ENCODE peak calls at places on chromosomes 11 and 22, in seven cellular contexts. R is IMR-90, P is GM12878, Y is H1, O is A549, X is K562, N is HepG2. W is an unnamed sample.

GRCh38 chr22:46428171-46428570 is 92.7 kb downstream of the TRMU start:
- DNase-seq in O (no peak), P (no peak), N (no peak), X (no peak), Y (no peak), R (no peak), W (no peak)

GRCh38 chr11:122229078-122229477 is 113.1 kb upstream of the BLID start:
- DNase-seq in N (no peak), X (no peak), O (no peak), Y (no peak), P (no peak), R (peak), W (no peak)

GRCh38 chr22:33726294-33726711 is 194.0 kb downstream of the LARGE1 start:
- DNase-seq in X (no peak), O (no peak), R (peak), N (no peak), Y (no peak), P (no peak), W (no peak)

GRCh38 chr11:105466582-105467228 is 143.2 kb upstream of the GRIA4 start:
- DNase-seq in N (peak), R (peak), Y (no peak), P (no peak), O (no peak), X (no peak), W (no peak)

GRCh38 chr11:69449320-69450063 is 32.0 kb upstream of the LINC01488 start:
- DNase-seq in X (peak), O (no peak), N (peak), R (peak), P (no peak), Y (no peak), W (no peak)

GRCh38 chr22:50252081-50253045 is 1.3 kb upstream of the HDAC10 start:
- DNase-seq in O (no peak), N (peak), Y (no peak), P (no peak), X (no peak), R (peak), W (peak)

GRCh38 chr11:898160-898517 is 12.5 kb downstream of the CHID1 start:
- DNase-seq in P (no peak), O (peak), X (peak), Y (no peak), N (peak), R (peak), W (peak)

GRCh38 chr22:25202290-25202921 is 2.7 kb downstream of the CRYBB3 start:
- DNase-seq in N (peak), X (peak), O (peak), P (peak), R (peak), Y (peak), W (peak)

GRCh38 chr11:104531075-104531474 is 367.1 kb upstream of the PDGFD start:
- DNase-seq in X (no peak), N (peak), O (peak), P (no peak), R (no peak), Y (peak), W (peak)

GRCh38 chr11:17915500-17916143 is 97.2 kb downstream of the SERGEF start:
- DNase-seq in O (no peak), Y (no peak), X (no peak), R (no peak), N (no peak), P (no peak), W (no peak)

GRCh38 chr11:17921620-17922473 is 91.0 kb downstream of the SERGEF start:
- DNase-seq in Y (no peak), N (no peak), O (no peak), X (no peak), R (peak), P (no peak), W (no peak)

GRCh38 chr11:17914957-17915356 is 97.9 kb downstream of the SERGEF start:
- DNase-seq in R (no peak), N (no peak), X (no peak), Y (no peak), O (no peak), P (no peak), W (no peak)

GRCh38 chr11:17918049-17918605 is 94.7 kb downstream of the SERGEF start:
- DNase-seq in X (no peak), R (no peak), O (no peak), P (no peak), N (no peak), Y (no peak), W (no peak)

GRCh38 chr11:17917556-17917955 is 95.3 kb downstream of the SERGEF start:
- DNase-seq in P (no peak), N (no peak), X (no peak), O (no peak), Y (no peak), R (no peak), W (no peak)
- TF ChIP-seq USF2 in P (no peak), N (no peak), X (no peak), O (no peak), Y (no peak), R (no peak), W (no peak)

GRCh38 chr11:132100583-132100982 is 730.2 kb downstream of the NTM start:
- DNase-seq in N (no peak), R (no peak), X (no peak), Y (no peak), P (no peak), O (no peak), W (no peak)

GRCh38 chr11:132106336-132106982 is 736.0 kb downstream of the NTM start:
- DNase-seq in R (peak), N (no peak), O (no peak), Y (no peak), X (no peak), P (no peak), W (no peak)

GRCh38 chr11:132103006-132103405 is 732.6 kb downstream of the NTM start:
- DNase-seq in X (no peak), R (no peak), Y (no peak), P (no peak), N (no peak), O (no peak), W (no peak)

GRCh38 chr11:132099692-132100091 is 729.3 kb downstream of the NTM start:
- DNase-seq in X (peak), N (no peak), Y (no peak), O (no peak), R (no peak), P (no peak), W (peak)

GRCh38 chr11:132101861-132102260 is 731.4 kb downstream of the NTM start:
- DNase-seq in O (no peak), N (no peak), Y (no peak), P (no peak), X (no peak), R (peak), W (no peak)
- TF ChIP-seq USF2 in O (no peak), N (no peak), Y (no peak), P (no peak), X (no peak), R (no peak), W (no peak)

GRCh38 chr11:13055200-13055599 is 46.1 kb downstream of the RASSF10 start:
- DNase-seq in P (no peak), O (no peak), R (no peak), X (no peak), Y (no peak), N (no peak), W (no peak)

GRCh38 chr11:13054278-13054677 is 45.2 kb downstream of the RASSF10 start:
- DNase-seq in P (no peak), Y (no peak), R (no peak), O (no peak), X (no peak), N (no peak), W (no peak)

GRCh38 chr11:13051257-13051656 is 42.1 kb downstream of the RASSF10 start:
- DNase-seq in N (no peak), O (peak), R (no peak), Y (no peak), P (no peak), X (no peak), W (no peak)

GRCh38 chr11:13052130-13052541 is 43.0 kb downstream of the RASSF10 start:
- DNase-seq in R (no peak), O (no peak), N (no peak), X (no peak), P (no peak), Y (no peak), W (no peak)

DNA sequence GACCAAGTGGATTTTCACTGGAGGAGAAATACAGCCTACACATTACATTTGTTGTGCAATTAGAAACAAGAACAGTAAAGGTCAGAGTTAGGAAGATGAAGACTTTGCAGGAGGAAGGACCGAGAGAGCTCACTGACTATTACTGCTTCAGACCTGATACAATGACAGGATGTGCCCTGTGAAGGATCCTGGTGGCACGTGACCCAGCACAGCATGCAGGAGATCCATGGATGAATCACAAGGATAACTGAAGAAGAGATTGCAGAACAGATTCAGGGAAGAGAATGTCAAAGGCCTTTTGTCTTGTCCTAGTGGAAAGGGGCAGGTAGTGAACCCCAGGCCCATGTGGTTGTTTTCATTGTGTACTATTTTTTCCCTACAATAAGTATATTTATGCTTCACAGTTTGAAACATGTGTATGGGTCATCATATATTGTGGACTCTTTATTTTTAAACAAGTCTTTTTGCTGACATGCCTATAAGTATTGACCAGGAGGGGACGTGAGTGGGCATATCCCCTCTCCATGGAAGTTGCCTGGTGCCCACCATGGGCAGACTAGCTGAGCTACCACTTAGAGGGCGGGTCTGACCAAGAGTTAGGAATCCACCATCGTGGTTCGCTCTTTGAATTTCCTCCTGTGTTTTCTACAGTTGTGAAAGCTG is 44.3 kb downstream of the RASSF10 start:
- DNase-seq in N (no peak), Y (no peak), P (no peak), O (peak), X (no peak), R (no peak), W (no peak)
- TF ChIP-seq USF2 in N (no peak), Y (no peak), P (no peak), O (peak), X (peak), R (peak), W (no peak)

DNA sequence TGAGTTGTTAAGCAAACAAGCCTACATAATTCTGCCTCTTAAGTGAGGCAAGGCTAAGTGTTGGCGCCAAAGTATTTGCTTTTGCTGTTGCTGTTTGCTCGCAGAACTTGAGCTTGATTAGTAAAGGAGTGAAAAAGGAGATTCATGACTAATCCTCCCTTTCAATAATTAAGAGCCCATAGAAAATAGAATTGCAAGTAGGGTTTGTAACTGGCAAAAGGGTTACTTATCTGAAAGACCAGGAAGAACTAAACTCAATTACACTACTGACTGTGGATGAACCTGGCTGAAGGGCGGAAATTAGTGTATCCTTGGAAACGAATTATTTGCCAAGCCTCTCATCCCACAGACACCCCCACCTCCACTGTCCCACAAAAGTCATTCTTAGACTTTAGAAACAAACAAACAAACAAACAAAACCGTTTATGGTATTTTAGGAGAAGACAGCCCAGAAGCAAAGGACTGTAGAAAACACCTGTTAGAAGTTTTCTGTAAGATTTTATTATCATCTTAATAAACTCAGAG is 404 bp upstream of the EXPH5 start:
- DNase-seq in O (no peak), P (no peak), R (no peak), Y (no peak), X (no peak), N (no peak), W (no peak)
- TF ChIP-seq USF2 in O (no peak), P (no peak), R (no peak), Y (no peak), X (no peak), N (no peak), W (no peak)

DNA sequence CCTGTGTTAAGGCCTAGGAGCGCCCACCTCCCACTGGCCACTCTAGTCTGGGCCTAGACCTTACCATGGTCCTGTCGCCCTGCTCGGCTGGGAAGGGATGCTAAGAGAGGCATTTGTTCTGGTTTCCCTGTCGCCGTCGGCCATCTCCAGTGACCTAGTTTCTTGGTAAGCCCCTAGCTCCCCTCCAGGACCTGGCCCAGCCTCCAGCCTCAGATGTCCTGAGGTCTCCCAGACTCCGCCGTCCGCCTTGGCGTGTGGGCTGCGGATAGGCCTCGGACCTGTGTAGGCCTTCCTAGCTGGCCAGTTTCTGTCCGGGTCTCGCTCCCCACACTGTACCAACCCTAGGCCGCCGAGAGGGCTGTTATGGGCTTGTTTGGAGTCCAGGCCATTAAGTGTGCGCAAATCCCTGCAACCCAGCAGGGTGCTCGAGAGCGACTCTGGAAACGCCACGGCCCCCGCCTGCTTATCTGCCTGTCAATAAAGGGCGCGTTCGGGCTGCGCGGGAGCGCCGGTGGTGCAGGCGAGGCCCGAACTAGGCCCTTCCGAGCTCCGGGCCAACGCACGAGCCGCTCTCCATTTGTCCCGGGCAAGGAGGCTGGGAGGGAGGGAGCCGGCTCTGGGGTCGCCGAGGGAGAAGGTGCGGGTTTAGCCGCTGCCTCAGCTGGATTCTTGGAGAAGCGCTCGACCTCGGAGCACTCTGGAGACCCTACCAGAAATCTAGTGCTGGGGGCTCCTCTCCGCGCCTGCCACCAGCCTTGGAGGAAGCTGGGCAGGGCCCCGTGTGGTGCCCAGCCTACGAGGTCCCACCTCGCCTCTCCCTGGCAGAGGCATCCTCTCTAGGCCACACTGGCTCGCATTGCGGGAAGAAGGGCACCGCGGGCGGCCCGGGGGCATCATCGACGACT is 8.7 kb upstream of the PAX6 start:
- DNase-seq in R (no peak), N (no peak), O (no peak), Y (no peak), P (no peak), X (no peak), W (peak)
- TF ChIP-seq USF2 in R (no peak), N (no peak), O (no peak), Y (no peak), P (no peak), X (no peak), W (no peak)

GRCh38 chr11:6855971-6856542 is 6.8 kb upstream of the OR10A2 start:
- DNase-seq in Y (no peak), P (no peak), R (peak), X (no peak), N (no peak), O (no peak), W (no peak)
- TF ChIP-seq USF2 in Y (no peak), P (no peak), R (no peak), X (no peak), N (no peak), O (no peak), W (no peak)

GRCh38 chr22:26673485-26673884 is 16.1 kb downstream of the MIAT start:
- DNase-seq in R (no peak), O (no peak), X (no peak), P (no peak), N (no peak), Y (no peak), W (no peak)
- TF ChIP-seq USF2 in R (no peak), O (no peak), X (no peak), P (no peak), N (no peak), Y (no peak), W (no peak)

GRCh38 chr11:118057424-118058145 is 19.3 kb upstream of the TMPRSS4 start:
- DNase-seq in X (no peak), Y (no peak), O (no peak), R (no peak), P (no peak), N (no peak), W (no peak)
- TF ChIP-seq USF2 in X (no peak), Y (no peak), O (no peak), R (no peak), P (no peak), N (no peak), W (no peak)

GRCh38 chr22:28801845-28802594 is 1.7 kb upstream of the XBP1 start:
- DNase-seq in Y (no peak), O (no peak), N (peak), X (peak), R (no peak), P (no peak), W (no peak)

GRCh38 chr22:28800308-28801041 is at the start of gene XBP1:
- DNase-seq in X (peak), Y (peak), R (peak), O (peak), P (peak), N (peak), W (peak)

GRCh38 chr22:28799125-28799833 is 1.1 kb downstream of the XBP1 start:
- DNase-seq in R (peak), O (peak), N (peak), Y (no peak), X (peak), P (no peak), W (no peak)

GRCh38 chr22:28799834-28800307 is 498 bp downstream of the XBP1 start:
- DNase-seq in Y (no peak), R (peak), X (peak), P (no peak), O (no peak), N (no peak), W (peak)

GRCh38 chr22:28802595-28803087 is 2.3 kb upstream of the XBP1 start:
- DNase-seq in R (no peak), Y (no peak), X (no peak), P (no peak), N (peak), O (no peak), W (no peak)
- TF ChIP-seq USF2 in R (no peak), Y (no peak), X (no peak), P (no peak), N (no peak), O (no peak), W (no peak)